ENCODE peak calls at places on chromosomes 7 and 10, in four cellular contexts. O is GM12878, A is K562, E is HepG2. X is an unnamed sample.

GRCh38 chr10:5575482-5576153 is 50.9 kb downstream of the CALML3 start:
- DNase-seq in A (no peak), O (no peak), E (no peak), X (no peak)

GRCh38 chr10:36880898-36881297 is 244.5 kb upstream of the ANKRD30A start:
- DNase-seq in E (peak), O (no peak), A (no peak), X (peak)

GRCh38 chr7:18086165-18087030 is 58.8 kb upstream of the PRPS1L1 start:
- DNase-seq in O (no peak), E (no peak), A (peak), X (peak)

GRCh38 chr7:91759205-91759863 is 121.2 kb downstream of the MTERF1 start:
- DNase-seq in E (peak), O (no peak), A (no peak), X (no peak)

GRCh38 chr7:28626629-28627262 is 214.4 kb downstream of the CREB5 start:
- DNase-seq in E (peak), A (peak), O (no peak), X (peak)

GRCh38 chr7:19333706-19334105 is 188.5 kb upstream of the FERD3L start:
- DNase-seq in O (no peak), A (no peak), E (no peak), X (no peak)

GRCh38 chr7:74581916-74582440 is 75.5 kb upstream of the GTF2I start:
- DNase-seq in A (no peak), O (no peak), E (no peak), X (no peak)

GRCh38 chr7:46848944-46849343 is 733.0 kb downstream of the TNS3 start:
- DNase-seq in E (no peak), O (no peak), A (no peak), X (no peak)

GRCh38 chr7:44466300-44467216 is 23.9 kb downstream of the NUDCD3 start:
- DNase-seq in O (no peak), A (no peak), E (no peak), X (no peak)

GRCh38 chr10:15433850-15434537 is 62.9 kb upstream of the FAM171A1 start:
- DNase-seq in O (no peak), A (peak), E (peak), X (no peak)

GRCh38 chr7:118492466-118492865 is 268.0 kb downstream of the ANKRD7 start:
- DNase-seq in O (no peak), A (no peak), E (no peak), X (no peak)

GRCh38 chr10:7507887-7508726 is 97.3 kb upstream of the SFMBT2 start:
- DNase-seq in E (no peak), A (no peak), O (no peak), X (no peak)

GRCh38 chr7:6416516-6417145 is 31.1 kb downstream of the DAGLB start:
- DNase-seq in A (peak), E (peak), O (no peak), X (no peak)

GRCh38 chr10:89440262-89440661 is 25.9 kb downstream of the IFIT5 start:
- DNase-seq in O (no peak), E (no peak), A (no peak), X (no peak)

GRCh38 chr7:52260046-52260665 is 775.3 kb upstream of the POM121L12 start:
- DNase-seq in A (no peak), O (no peak), E (no peak), X (no peak)

GRCh38 chr7:129401228-129401967 is 32.8 kb upstream of the STRIP2 start:
- DNase-seq in O (no peak), E (peak), A (peak), X (no peak)

GRCh38 chr7:142616842-142617241 is 132.4 kb upstream of the PRSS1 start:
- DNase-seq in A (no peak), O (no peak), E (no peak), X (no peak)

GRCh38 chr7:40437936-40438634 is 303.3 kb downstream of the SUGCT start:
- DNase-seq in E (no peak), O (no peak), A (no peak), X (no peak)

GRCh38 chr7:99409192-99409572 is 413 bp downstream of the BUD31 start:
- DNase-seq in E (no peak), O (no peak), A (peak), X (no peak)

GRCh38 chr7:144565586-144565985 is 162.1 kb upstream of the NOBOX start:
- DNase-seq in O (no peak), E (no peak), A (no peak), X (no peak)

GRCh38 chr7:1192171-1192676 is 32.2 kb upstream of the ZFAND2A start:
- DNase-seq in O (no peak), A (no peak), E (no peak), X (no peak)

GRCh38 chr7:40058636-40059035 is 75.8 kb downstream of the MPLKIP start:
- DNase-seq in A (no peak), E (no peak), O (no peak), X (no peak)

GRCh38 chr10:127845756-127846155 is 47.0 kb downstream of the CLRN3 start:
- DNase-seq in A (no peak), O (no peak), E (no peak), X (no peak)

GRCh38 chr10:63722537-63722936 is 201.3 kb downstream of the REEP3 start:
- DNase-seq in E (no peak), A (no peak), O (no peak), X (no peak)

GRCh38 chr7:24425664-24426063 is 141.7 kb downstream of the NPY start:
- DNase-seq in O (no peak), A (no peak), E (no peak), X (no peak)

GRCh38 chr10:45294681-45295080 is 20.7 kb downstream of the OR13A1 start:
- DNase-seq in O (no peak), E (no peak), A (no peak), X (no peak)

GRCh38 chr10:30186371-30186875 is 127.0 kb upstream of the JCAD start:
- DNase-seq in A (no peak), O (no peak), E (peak), X (no peak)

GRCh38 chr7:102912742-102913141 is at the start of gene LRRC17:
- DNase-seq in A (no peak), E (no peak), O (no peak), X (peak)

GRCh38 chr10:119754936-119755335 is 29.1 kb downstream of the INPP5F start:
- DNase-seq in A (no peak), E (peak), O (no peak), X (no peak)

GRCh38 chr10:17375936-17376584 is 78.3 kb downstream of the ST8SIA6 start:
- DNase-seq in O (no peak), E (peak), A (peak), X (peak)

GRCh38 chr10:31299119-31299518 is 19.9 kb upstream of the ZEB1 start:
- DNase-seq in E (no peak), O (no peak), A (no peak), X (no peak)

GRCh38 chr10:125017547-125018298 is 75.8 kb downstream of the ZRANB1 start:
- DNase-seq in E (no peak), A (no peak), O (no peak), X (no peak)

GRCh38 chr10:34628174-34628802 is 186.8 kb downstream of the PARD3 start:
- DNase-seq in A (peak), E (peak), O (no peak), X (peak)

GRCh38 chr7:33108931-33109757 is at the start of gene RP9:
- DNase-seq in A (peak), O (no peak), E (peak), X (peak)

GRCh38 chr7:130454959-130455358 is 14.1 kb upstream of the CEP41 start:
- DNase-seq in O (no peak), A (no peak), E (no peak), X (no peak)

GRCh38 chr10:60967854-60968484 is 24.0 kb upstream of the RHOBTB1 start:
- DNase-seq in A (peak), O (no peak), E (no peak), X (no peak)

GRCh38 chr10:60963441-60964256 is 19.7 kb upstream of the RHOBTB1 start:
- DNase-seq in A (no peak), E (peak), O (no peak), X (no peak)

GRCh38 chr10:60967260-60967659 is 23.3 kb upstream of the RHOBTB1 start:
- DNase-seq in E (no peak), O (no peak), A (no peak), X (no peak)

GRCh38 chr10:60962946-60963345 is 19.0 kb upstream of the RHOBTB1 start:
- DNase-seq in E (no peak), A (no peak), O (no peak), X (no peak)

GRCh38 chr10:60964257-60965235 is 20.6 kb upstream of the RHOBTB1 start:
- DNase-seq in O (no peak), E (peak), A (peak), X (peak)
- TF ChIP-seq FOXK2 in O (no peak), E (no peak), A (no peak), X (no peak)

DNA sequence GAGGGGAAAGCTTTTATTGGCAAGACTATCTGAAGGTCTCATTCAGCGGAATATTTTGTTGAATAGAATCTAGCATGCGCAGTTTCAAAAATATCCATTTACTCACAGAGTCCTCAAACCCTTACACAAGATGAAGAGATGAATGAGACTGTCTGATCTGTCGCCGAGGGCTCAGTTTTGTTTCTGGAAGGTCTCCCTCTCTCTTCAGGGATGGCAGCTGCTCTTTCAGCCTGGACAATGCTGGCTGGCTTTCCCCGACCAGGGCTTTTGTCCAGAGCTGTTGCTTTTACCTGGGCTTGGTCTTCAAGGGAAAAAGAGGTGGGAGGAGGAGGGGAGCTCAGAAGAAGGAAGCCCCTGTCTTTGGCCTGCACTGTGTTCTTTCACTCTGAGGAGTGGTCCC is 81.9 kb upstream of the BTBD16 start:
- DNase-seq in A (no peak), E (no peak), O (no peak), X (no peak)
- TF ChIP-seq FOXM1 in A (no peak), E (no peak), O (no peak), X (no peak)

DNA sequence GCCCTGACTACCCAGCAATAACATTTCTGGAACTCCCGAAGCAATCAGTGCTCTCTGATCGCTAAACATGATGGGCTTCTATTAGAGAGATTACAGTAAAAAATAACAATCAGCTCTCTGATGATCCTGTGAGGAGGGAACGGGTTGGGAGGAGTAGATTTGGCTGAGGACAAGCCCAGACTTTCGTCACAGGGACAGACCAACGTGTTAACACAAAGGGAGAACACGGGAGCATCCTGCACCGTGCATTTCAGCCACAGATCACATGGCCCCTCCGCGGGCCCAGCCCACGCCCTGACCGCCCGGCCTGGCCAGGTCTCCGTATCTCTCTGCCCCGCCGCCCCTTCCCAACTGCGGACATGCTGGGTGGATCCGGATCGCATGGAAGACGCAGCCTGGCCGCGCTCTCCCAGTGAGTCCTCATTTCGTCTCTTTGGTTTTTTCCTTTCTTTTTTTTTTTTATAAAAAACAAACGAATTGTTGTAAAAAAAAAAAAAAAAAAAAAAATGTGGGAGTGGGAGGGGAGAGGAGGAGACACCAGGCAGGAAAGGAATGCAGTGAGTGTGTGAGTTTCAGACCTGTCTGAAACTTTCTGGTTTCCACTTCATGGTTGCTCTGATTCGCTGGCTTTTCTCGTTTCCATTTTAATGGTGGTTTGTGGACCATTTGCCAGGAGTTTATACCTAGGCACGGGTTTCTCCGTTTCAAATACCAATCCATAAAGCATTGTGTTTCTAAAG is 94.9 kb upstream of the AGBL3 start:
- DNase-seq in O (no peak), A (no peak), E (peak), X (peak)
- TF ChIP-seq SP1 in O (no peak), A (no peak), E (no peak), X (no peak)

GRCh38 chr10:90920986-90921643 is at the start of gene ANKRD1:
- DNase-seq in E (peak), O (no peak), A (no peak), X (peak)
- TF ChIP-seq FOXK2 in E (no peak), O (no peak), A (no peak), X (no peak)

GRCh38 chr10:80444646-80445319 is 9.3 kb upstream of the TSPAN14 start:
- DNase-seq in A (peak), O (peak), E (peak), X (peak)
- TF ChIP-seq FOXM1 in A (no peak), O (peak), E (no peak), X (no peak)

GRCh38 chr10:80078448-80079311 is at the start of gene TMEM254:
- DNase-seq in O (peak), A (peak), E (peak), X (peak)

GRCh38 chr10:80079312-80079613 is 798 bp downstream of the TMEM254 start:
- DNase-seq in E (no peak), O (no peak), A (no peak), X (no peak)

GRCh38 chr10:80077869-80078447 is 507 bp upstream of the TMEM254 start:
- DNase-seq in A (no peak), E (no peak), O (no peak), X (no peak)

GRCh38 chr10:80081026-80081425 is 2.6 kb downstream of the TMEM254 start:
- DNase-seq in E (no peak), O (no peak), A (no peak), X (no peak)

DNA sequence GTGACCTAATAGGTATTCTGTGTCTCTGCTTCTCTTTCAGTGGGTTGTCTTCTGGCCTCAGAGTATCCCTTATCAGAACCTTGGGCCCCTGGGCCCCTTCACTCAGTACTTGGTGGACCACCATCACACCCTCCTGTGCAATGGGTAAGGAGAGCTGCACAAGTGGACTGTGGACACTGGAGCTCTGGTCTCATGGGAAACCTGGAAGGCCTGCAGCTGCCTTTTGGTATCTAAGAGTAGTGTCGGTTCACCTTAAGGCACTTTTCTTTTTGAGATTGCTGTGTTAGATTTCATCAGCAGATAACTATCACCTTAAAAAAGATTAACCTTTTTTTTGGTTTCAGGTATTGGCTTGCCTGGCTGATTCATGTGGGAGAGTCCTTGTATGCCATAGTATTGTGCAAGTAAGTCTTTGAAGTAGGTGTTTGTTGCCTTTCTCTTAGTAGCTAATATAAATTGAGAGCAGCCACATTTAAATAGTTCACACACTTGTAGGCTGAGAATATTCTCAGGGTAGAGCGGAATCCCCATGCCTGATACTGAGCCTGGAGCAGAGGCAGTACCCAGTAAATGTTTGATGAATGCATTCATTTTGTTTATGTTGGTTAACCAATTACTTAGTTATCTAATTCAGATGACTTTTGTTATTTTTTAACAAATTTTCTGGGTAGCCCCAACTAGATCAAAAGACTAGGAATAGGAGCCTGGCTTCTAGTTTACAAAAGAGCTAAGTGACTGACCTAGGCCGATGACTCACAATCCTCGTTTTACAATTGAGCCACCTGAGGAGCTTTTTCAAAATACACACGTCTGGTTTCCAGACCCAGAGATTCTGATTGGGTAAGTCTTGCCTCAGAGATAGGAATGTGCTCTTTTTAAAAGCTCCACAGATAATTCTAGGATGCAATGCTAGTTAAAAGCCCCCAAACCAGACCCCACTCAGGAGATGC is 3.6 kb downstream of the TMEM254 start:
- DNase-seq in E (peak), A (no peak), O (no peak), X (no peak)
- TF ChIP-seq SP1 in E (no peak), A (no peak), O (no peak), X (no peak)

GRCh38 chr10:12252882-12253546 is 57.0 kb downstream of the CDC123 start:
- DNase-seq in O (no peak), E (no peak), A (no peak), X (peak)
- TF ChIP-seq FOXK2 in O (no peak), E (no peak), A (no peak), X (no peak)

GRCh38 chr7:110921478-110922210 is 169.3 kb upstream of the LRRN3 start:
- DNase-seq in A (no peak), E (no peak), O (no peak), X (no peak)
- TF ChIP-seq FOXM1 in A (no peak), E (no peak), O (no peak), X (no peak)

X was measured in HEK293T.